ENCODE peak calls at places on chromosome 3, in nine cellular contexts. T, W, P, H, L, D, Z, U and X are unnamed samples.
A peak's percentile ranks its signal among the peaks of the same experiment; 100 is the strongest.

GRCh38 chr3:72154391-72155300 is 369.7 kb upstream of the PROK2 start:
- DNase-seq in T (no peak), W (peak; percentile 48), P (no peak), H (peak; percentile 22), L (no peak), D (peak; percentile 42), Z (no peak), U (no peak), X (no peak)

GRCh38 chr3:65251375-65251774 is 563.6 kb upstream of the ADAMTS9 start:
- DNase-seq in T (no peak), W (no peak), P (no peak), H (no peak), L (no peak), D (no peak), Z (no peak), U (no peak), X (no peak)

GRCh38 chr3:129481783-129482332 is 41.8 kb downstream of the IFT122 start:
- DNase-seq in T (no peak), W (peak; percentile 76), P (peak; percentile 76), H (peak; percentile 23), L (no peak), D (peak; percentile 94), Z (peak; percentile 5), U (peak; percentile 50), X (no peak)

GRCh38 chr3:43932921-43933320 is 242.2 kb downstream of the ABHD5 start:
- DNase-seq in T (no peak), W (peak; percentile 60), P (no peak), H (peak; percentile 50), L (no peak), D (peak; percentile 57), Z (no peak), U (no peak), X (no peak)

GRCh38 chr3:152969557-152970300 is 134.8 kb downstream of the P2RY1 start:
- DNase-seq in T (no peak), W (peak; percentile 82), P (no peak), H (peak; percentile 19), L (no peak), D (peak; percentile 16), Z (peak; percentile 4), U (no peak), X (no peak)

GRCh38 chr3:169348276-169348675 is 315.2 kb downstream of the MECOM start:
- DNase-seq in T (no peak), W (no peak), P (no peak), H (no peak), L (no peak), D (no peak), Z (no peak), U (no peak), X (no peak)

GRCh38 chr3:187802928-187803259 is 57.6 kb upstream of the BCL6 start:
- DNase-seq in T (no peak), W (no peak), P (no peak), H (no peak), L (no peak), D (no peak), Z (no peak), U (no peak), X (no peak)

GRCh38 chr3:48411041-48411588 is 18.8 kb downstream of the PLXNB1 start:
- DNase-seq in T (no peak), W (no peak), P (no peak), H (no peak), L (peak; percentile 18), D (no peak), Z (no peak), U (no peak), X (no peak)

GRCh38 chr3:181693280-181693679 is 18.4 kb upstream of the SOX2 start:
- DNase-seq in T (no peak), W (no peak), P (no peak), H (no peak), L (no peak), D (no peak), Z (no peak), U (no peak), X (no peak)

GRCh38 chr3:181695661-181696491 is 15.8 kb upstream of the SOX2 start:
- DNase-seq in T (no peak), W (no peak), P (no peak), H (peak; percentile 36), L (no peak), D (peak; percentile 11), Z (no peak), U (no peak), X (no peak)

GRCh38 chr3:181692850-181693154 is 18.9 kb upstream of the SOX2 start:
- DNase-seq in T (no peak), W (no peak), P (no peak), H (no peak), L (no peak), D (no peak), Z (no peak), U (no peak), X (no peak)

GRCh38 chr3:181696641-181697230 is 15.0 kb upstream of the SOX2 start:
- DNase-seq in T (no peak), W (no peak), P (no peak), H (no peak), L (no peak), D (no peak), Z (no peak), U (no peak), X (no peak)

DNA sequence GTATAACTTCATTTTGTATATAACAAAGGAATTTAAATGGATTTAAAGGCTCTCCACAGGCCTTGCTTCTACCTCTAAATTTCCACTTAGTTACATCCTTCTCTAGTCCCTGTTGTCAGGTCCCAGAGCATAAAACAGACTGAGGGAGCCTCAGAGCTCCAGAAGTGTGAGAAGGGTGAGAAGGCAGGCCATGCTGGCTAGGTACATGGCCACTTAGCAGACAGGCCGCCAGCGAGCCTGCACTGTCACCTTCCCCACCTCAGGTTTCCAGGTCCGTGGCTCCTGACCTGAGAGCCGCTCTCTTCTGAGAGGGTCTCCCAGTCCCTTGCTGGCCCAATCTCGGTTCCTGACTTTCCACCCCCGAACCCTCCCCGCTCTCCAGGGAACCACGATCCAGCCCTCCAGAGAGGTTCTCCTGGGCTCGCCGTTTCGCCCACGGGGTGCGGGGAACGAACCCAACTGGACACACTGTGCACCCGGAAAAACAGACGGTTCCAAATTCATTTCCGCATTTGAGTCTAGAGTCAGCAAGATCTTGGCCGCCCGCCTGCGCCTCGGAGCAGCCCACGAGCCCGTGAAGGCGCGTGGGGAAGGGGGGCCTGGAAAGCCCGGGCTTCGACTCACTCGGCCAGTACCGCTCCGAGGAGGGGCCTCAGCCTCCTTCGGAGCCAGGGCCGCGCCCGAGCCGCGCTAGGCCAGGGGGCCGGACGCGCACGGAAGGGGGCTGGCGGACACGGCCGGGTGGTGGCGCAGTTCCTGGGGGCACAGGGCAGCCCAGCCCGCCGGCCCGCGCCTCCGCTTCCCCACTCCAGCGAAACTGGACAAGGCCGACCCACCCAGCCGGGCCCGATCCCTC is 16.7 kb upstream of the SOX2 start:
- DNase-seq in T (no peak), W (peak; percentile 21), P (peak; percentile 74), H (peak; percentile 45), L (no peak), D (peak; percentile 42), Z (no peak), U (peak; percentile 40), X (no peak)
- TF ChIP-seq CTCF in T (peak; percentile 18), W (no peak), P (no peak), H (peak; percentile 29), L (no peak), D (peak; percentile 31), Z (peak; percentile 12), U (peak; percentile 29), X (no peak)

GRCh38 chr3:45604999-45605398 is 10.4 kb downstream of the LIMD1 start:
- DNase-seq in T (no peak), W (no peak), P (no peak), H (no peak), L (no peak), D (no peak), Z (no peak), U (no peak), X (no peak)

GRCh38 chr3:45603226-45603625 is 8.7 kb downstream of the LIMD1 start:
- DNase-seq in T (no peak), W (no peak), P (no peak), H (no peak), L (no peak), D (no peak), Z (no peak), U (no peak), X (no peak)

GRCh38 chr3:45604596-45604995 is 10.0 kb downstream of the LIMD1 start:
- DNase-seq in T (no peak), W (no peak), P (no peak), H (no peak), L (no peak), D (no peak), Z (no peak), U (no peak), X (no peak)

GRCh38 chr3:45605569-45605968 is 11.0 kb downstream of the LIMD1 start:
- DNase-seq in T (no peak), W (no peak), P (no peak), H (no peak), L (no peak), D (no peak), Z (no peak), U (no peak), X (no peak)

GRCh38 chr3:45604066-45604465 is 9.5 kb downstream of the LIMD1 start:
- DNase-seq in T (no peak), W (no peak), P (no peak), H (no peak), L (no peak), D (no peak), Z (no peak), U (no peak), X (no peak)
- TF ChIP-seq CTCF in T (no peak), W (no peak), P (no peak), H (no peak), L (no peak), D (no peak), Z (no peak), U (no peak), X (no peak)

DNA sequence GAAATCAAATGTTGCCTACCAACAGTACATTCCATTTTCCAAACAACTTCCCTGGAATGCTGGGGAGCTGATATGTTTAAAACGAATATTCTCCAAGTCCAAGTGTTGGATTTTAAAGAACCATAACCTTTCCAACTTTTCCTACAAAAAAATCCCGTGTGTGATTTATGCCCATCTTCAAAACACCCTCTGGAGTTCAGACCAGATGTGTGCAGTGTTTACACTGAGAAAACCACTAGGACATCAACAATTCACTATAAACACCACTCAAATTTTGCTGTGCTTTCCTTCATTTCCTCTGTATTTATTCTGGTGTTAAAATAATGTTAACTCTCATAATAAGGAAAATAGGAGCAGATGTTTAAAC is 2.4 kb downstream of the VGLL4 start:
- DNase-seq in T (no peak), W (no peak), P (no peak), H (no peak), L (no peak), D (peak; percentile 37), Z (no peak), U (no peak), X (no peak)
- TF ChIP-seq CTCF in T (no peak), W (no peak), P (no peak), H (no peak), L (no peak), D (no peak), Z (no peak), U (no peak), X (no peak)

GRCh38 chr3:2714856-2715255 is 395.3 kb downstream of the IL5RA start:
- DNase-seq in T (no peak), W (no peak), P (no peak), H (no peak), L (no peak), D (no peak), Z (no peak), U (no peak), X (no peak)

GRCh38 chr3:2711081-2711480 is 399.1 kb downstream of the IL5RA start:
- DNase-seq in T (no peak), W (no peak), P (no peak), H (no peak), L (no peak), D (no peak), Z (no peak), U (no peak), X (no peak)

DNA sequence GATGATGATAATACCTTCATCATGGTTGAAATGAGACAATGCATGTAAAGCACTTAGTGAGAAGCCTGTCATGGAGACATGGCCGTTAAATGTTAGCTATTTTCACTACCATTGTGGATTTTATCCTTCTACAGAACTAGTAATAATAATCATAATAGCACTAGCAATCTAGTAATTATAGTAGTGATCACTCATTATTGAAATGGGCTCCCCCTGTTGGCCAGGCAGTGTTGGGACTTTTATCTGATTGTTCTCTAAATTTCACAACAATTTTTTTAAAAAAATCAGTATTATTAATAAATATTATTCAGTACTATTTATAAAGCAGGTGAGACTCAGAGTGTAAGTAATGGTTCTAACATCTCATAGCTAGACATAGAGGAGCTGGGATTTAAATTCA is 396.3 kb downstream of the IL5RA start:
- DNase-seq in T (no peak), W (no peak), P (no peak), H (no peak), L (no peak), D (no peak), Z (no peak), U (no peak), X (no peak)
- TF ChIP-seq CTCF in T (peak; percentile 38), W (no peak), P (no peak), H (no peak), L (no peak), D (no peak), Z (no peak), U (peak; percentile 34), X (peak; percentile 38)